ENCODE peak calls at places on chromosomes 5 and 9, in seven cellular contexts. One of them, this sample, is unnamed.

GRCh38 chr5:33781286-33781685 is 110.5 kb downstream of the ADAMTS12 start:
- DNase-seq in thoracic aorta: no peak
- DNase-seq in transverse colon: no peak
- DNase-seq in CD8-positive, alpha-beta T cell: no peak
- DNase-seq in tibial nerve: no peak
- DNase-seq in nephron progenitor cell: no peak
- DNase-seq in upper lobe of right lung: no peak
- DNase-seq in this sample: no peak

GRCh38 chr9:100739208-100739607 is 161.3 kb downstream of the CAVIN4 start:
- DNase-seq in thoracic aorta: no peak
- DNase-seq in transverse colon: no peak
- DNase-seq in CD8-positive, alpha-beta T cell: no peak
- DNase-seq in tibial nerve: no peak
- DNase-seq in nephron progenitor cell: no peak
- DNase-seq in upper lobe of right lung: no peak
- DNase-seq in this sample: no peak

GRCh38 chr5:168179185-168179584 is 112.3 kb upstream of the WWC1 start:
- DNase-seq in thoracic aorta: no peak
- DNase-seq in transverse colon: no peak
- DNase-seq in CD8-positive, alpha-beta T cell: no peak
- DNase-seq in tibial nerve: no peak
- DNase-seq in nephron progenitor cell: no peak
- DNase-seq in upper lobe of right lung: no peak
- DNase-seq in this sample: no peak

GRCh38 chr9:124414612-124415011 is 630 bp downstream of the PSMB7 start:
- DNase-seq in thoracic aorta: no peak
- DNase-seq in transverse colon: no peak
- DNase-seq in CD8-positive, alpha-beta T cell: no peak
- DNase-seq in tibial nerve: no peak
- DNase-seq in nephron progenitor cell: no peak
- DNase-seq in upper lobe of right lung: no peak
- DNase-seq in this sample: no peak

GRCh38 chr5:59711316-59711715 is 182.2 kb downstream of the PDE4D start:
- DNase-seq in thoracic aorta: no peak
- DNase-seq in transverse colon: no peak
- DNase-seq in CD8-positive, alpha-beta T cell: no peak
- DNase-seq in tibial nerve: no peak
- DNase-seq in nephron progenitor cell: no peak
- DNase-seq in upper lobe of right lung: no peak
- DNase-seq in this sample: no peak

GRCh38 chr5:176810687-176811501 is 535 bp downstream of the UNC5A start:
- DNase-seq in thoracic aorta: no peak
- DNase-seq in transverse colon: no peak
- DNase-seq in CD8-positive, alpha-beta T cell: no peak
- DNase-seq in tibial nerve: no peak
- DNase-seq in nephron progenitor cell: no peak
- DNase-seq in upper lobe of right lung: no peak
- DNase-seq in this sample: no peak

GRCh38 chr9:79686381-79687130 is 114.8 kb downstream of the TLE4 start:
- DNase-seq in thoracic aorta: peak
- DNase-seq in transverse colon: no peak
- DNase-seq in CD8-positive, alpha-beta T cell: no peak
- DNase-seq in tibial nerve: no peak
- DNase-seq in nephron progenitor cell: no peak
- DNase-seq in upper lobe of right lung: no peak
- DNase-seq in this sample: no peak

GRCh38 chr9:130433168-130433946 is 11.4 kb upstream of the ASS1 start:
- DNase-seq in thoracic aorta: no peak
- DNase-seq in transverse colon: no peak
- DNase-seq in CD8-positive, alpha-beta T cell: peak
- DNase-seq in tibial nerve: no peak
- DNase-seq in nephron progenitor cell: peak
- DNase-seq in upper lobe of right lung: no peak
- DNase-seq in this sample: peak

GRCh38 chr9:126151671-126152050 is 175.0 kb upstream of the MVB12B start:
- DNase-seq in thoracic aorta: no peak
- DNase-seq in transverse colon: peak
- DNase-seq in CD8-positive, alpha-beta T cell: no peak
- DNase-seq in tibial nerve: no peak
- DNase-seq in nephron progenitor cell: no peak
- DNase-seq in upper lobe of right lung: peak
- DNase-seq in this sample: no peak

GRCh38 chr5:167624053-167624452 is 667.4 kb upstream of the WWC1 start:
- DNase-seq in thoracic aorta: no peak
- DNase-seq in transverse colon: no peak
- DNase-seq in CD8-positive, alpha-beta T cell: no peak
- DNase-seq in tibial nerve: no peak
- DNase-seq in nephron progenitor cell: no peak
- DNase-seq in upper lobe of right lung: no peak
- DNase-seq in this sample: no peak

GRCh38 chr5:96752341-96753016 is 55.3 kb downstream of the ERAP1 start:
- DNase-seq in thoracic aorta: no peak
- DNase-seq in transverse colon: no peak
- DNase-seq in CD8-positive, alpha-beta T cell: peak
- DNase-seq in tibial nerve: no peak
- DNase-seq in nephron progenitor cell: peak
- DNase-seq in upper lobe of right lung: no peak
- DNase-seq in this sample: no peak

GRCh38 chr5:62326302-62326701 is 20.3 kb downstream of the KIF2A start:
- DNase-seq in thoracic aorta: no peak
- DNase-seq in transverse colon: no peak
- DNase-seq in CD8-positive, alpha-beta T cell: no peak
- DNase-seq in tibial nerve: no peak
- DNase-seq in nephron progenitor cell: no peak
- DNase-seq in upper lobe of right lung: no peak
- DNase-seq in this sample: no peak

GRCh38 chr9:96219615-96220257 is 82.2 kb downstream of the HSD17B3 start:
- DNase-seq in thoracic aorta: peak
- DNase-seq in transverse colon: peak
- DNase-seq in CD8-positive, alpha-beta T cell: peak
- DNase-seq in tibial nerve: no peak
- DNase-seq in nephron progenitor cell: peak
- DNase-seq in upper lobe of right lung: peak
- DNase-seq in this sample: no peak

GRCh38 chr5:87121315-87122170 is 146.1 kb upstream of the RASA1 start:
- DNase-seq in thoracic aorta: peak
- DNase-seq in transverse colon: peak
- DNase-seq in CD8-positive, alpha-beta T cell: peak
- DNase-seq in tibial nerve: no peak
- DNase-seq in nephron progenitor cell: no peak
- DNase-seq in upper lobe of right lung: no peak
- DNase-seq in this sample: no peak

GRCh38 chr5:24222866-24223265 is 421.9 kb downstream of the CDH10 start:
- DNase-seq in thoracic aorta: no peak
- DNase-seq in transverse colon: no peak
- DNase-seq in CD8-positive, alpha-beta T cell: no peak
- DNase-seq in tibial nerve: no peak
- DNase-seq in nephron progenitor cell: no peak
- DNase-seq in upper lobe of right lung: no peak
- DNase-seq in this sample: no peak

GRCh38 chr5:24225051-24225450 is 419.7 kb downstream of the CDH10 start:
- DNase-seq in thoracic aorta: no peak
- DNase-seq in transverse colon: no peak
- DNase-seq in CD8-positive, alpha-beta T cell: no peak
- DNase-seq in tibial nerve: no peak
- DNase-seq in nephron progenitor cell: no peak
- DNase-seq in upper lobe of right lung: no peak
- DNase-seq in this sample: no peak

GRCh38 chr5:24226492-24226891 is 418.3 kb downstream of the CDH10 start:
- DNase-seq in thoracic aorta: no peak
- DNase-seq in transverse colon: no peak
- DNase-seq in CD8-positive, alpha-beta T cell: no peak
- DNase-seq in tibial nerve: no peak
- DNase-seq in nephron progenitor cell: no peak
- DNase-seq in upper lobe of right lung: no peak
- DNase-seq in this sample: no peak
- TF ChIP-seq CTCF in thoracic aorta: no peak
- TF ChIP-seq CTCF in transverse colon: no peak
- TF ChIP-seq CTCF in CD8-positive, alpha-beta T cell: no peak
- TF ChIP-seq CTCF in tibial nerve: no peak
- TF ChIP-seq CTCF in nephron progenitor cell: no peak
- TF ChIP-seq CTCF in upper lobe of right lung: no peak
- TF ChIP-seq CTCF in this sample: no peak

GRCh38 chr5:81760521-81760920 is 9.6 kb upstream of the SSBP2 start:
- DNase-seq in thoracic aorta: no peak
- DNase-seq in transverse colon: no peak
- DNase-seq in CD8-positive, alpha-beta T cell: no peak
- DNase-seq in tibial nerve: no peak
- DNase-seq in nephron progenitor cell: no peak
- DNase-seq in upper lobe of right lung: no peak
- DNase-seq in this sample: no peak
- TF ChIP-seq CTCF in thoracic aorta: no peak
- TF ChIP-seq CTCF in transverse colon: no peak
- TF ChIP-seq CTCF in CD8-positive, alpha-beta T cell: no peak
- TF ChIP-seq CTCF in tibial nerve: no peak
- TF ChIP-seq CTCF in nephron progenitor cell: no peak
- TF ChIP-seq CTCF in upper lobe of right lung: no peak
- TF ChIP-seq CTCF in this sample: no peak

GRCh38 chr5:81395262-81395661 is 1.3 kb upstream of the ACOT12 start:
- DNase-seq in thoracic aorta: no peak
- DNase-seq in transverse colon: no peak
- DNase-seq in CD8-positive, alpha-beta T cell: no peak
- DNase-seq in tibial nerve: no peak
- DNase-seq in nephron progenitor cell: no peak
- DNase-seq in upper lobe of right lung: no peak
- DNase-seq in this sample: no peak

GRCh38 chr5:81389015-81389414 is 4.9 kb downstream of the ACOT12 start:
- DNase-seq in thoracic aorta: no peak
- DNase-seq in transverse colon: no peak
- DNase-seq in CD8-positive, alpha-beta T cell: no peak
- DNase-seq in tibial nerve: no peak
- DNase-seq in nephron progenitor cell: no peak
- DNase-seq in upper lobe of right lung: no peak
- DNase-seq in this sample: no peak

GRCh38 chr5:81393783-81394718 is at the start of gene ACOT12:
- DNase-seq in thoracic aorta: no peak
- DNase-seq in transverse colon: no peak
- DNase-seq in CD8-positive, alpha-beta T cell: no peak
- DNase-seq in tibial nerve: no peak
- DNase-seq in nephron progenitor cell: peak
- DNase-seq in upper lobe of right lung: no peak
- DNase-seq in this sample: no peak

GRCh38 chr5:81397169-81397568 is 3.2 kb upstream of the ACOT12 start:
- DNase-seq in thoracic aorta: no peak
- DNase-seq in transverse colon: no peak
- DNase-seq in CD8-positive, alpha-beta T cell: no peak
- DNase-seq in tibial nerve: no peak
- DNase-seq in nephron progenitor cell: no peak
- DNase-seq in upper lobe of right lung: no peak
- DNase-seq in this sample: no peak

GRCh38 chr5:81393430-81393782 is 528 bp downstream of the ACOT12 start:
- DNase-seq in thoracic aorta: no peak
- DNase-seq in transverse colon: no peak
- DNase-seq in CD8-positive, alpha-beta T cell: no peak
- DNase-seq in tibial nerve: no peak
- DNase-seq in nephron progenitor cell: no peak
- DNase-seq in upper lobe of right lung: no peak
- DNase-seq in this sample: no peak
- TF ChIP-seq CTCF in thoracic aorta: no peak
- TF ChIP-seq CTCF in transverse colon: no peak
- TF ChIP-seq CTCF in CD8-positive, alpha-beta T cell: no peak
- TF ChIP-seq CTCF in tibial nerve: no peak
- TF ChIP-seq CTCF in nephron progenitor cell: no peak
- TF ChIP-seq CTCF in upper lobe of right lung: no peak
- TF ChIP-seq CTCF in this sample: no peak

GRCh38 chr5:111092062-111092853 is at the start of gene WDR36:
- DNase-seq in thoracic aorta: peak
- DNase-seq in transverse colon: peak
- DNase-seq in CD8-positive, alpha-beta T cell: peak
- DNase-seq in tibial nerve: peak
- DNase-seq in nephron progenitor cell: peak
- DNase-seq in upper lobe of right lung: peak
- DNase-seq in this sample: no peak
- TF ChIP-seq CTCF in thoracic aorta: no peak
- TF ChIP-seq CTCF in transverse colon: no peak
- TF ChIP-seq CTCF in CD8-positive, alpha-beta T cell: no peak
- TF ChIP-seq CTCF in tibial nerve: peak
- TF ChIP-seq CTCF in nephron progenitor cell: no peak
- TF ChIP-seq CTCF in upper lobe of right lung: no peak
- TF ChIP-seq CTCF in this sample: no peak

DNA sequence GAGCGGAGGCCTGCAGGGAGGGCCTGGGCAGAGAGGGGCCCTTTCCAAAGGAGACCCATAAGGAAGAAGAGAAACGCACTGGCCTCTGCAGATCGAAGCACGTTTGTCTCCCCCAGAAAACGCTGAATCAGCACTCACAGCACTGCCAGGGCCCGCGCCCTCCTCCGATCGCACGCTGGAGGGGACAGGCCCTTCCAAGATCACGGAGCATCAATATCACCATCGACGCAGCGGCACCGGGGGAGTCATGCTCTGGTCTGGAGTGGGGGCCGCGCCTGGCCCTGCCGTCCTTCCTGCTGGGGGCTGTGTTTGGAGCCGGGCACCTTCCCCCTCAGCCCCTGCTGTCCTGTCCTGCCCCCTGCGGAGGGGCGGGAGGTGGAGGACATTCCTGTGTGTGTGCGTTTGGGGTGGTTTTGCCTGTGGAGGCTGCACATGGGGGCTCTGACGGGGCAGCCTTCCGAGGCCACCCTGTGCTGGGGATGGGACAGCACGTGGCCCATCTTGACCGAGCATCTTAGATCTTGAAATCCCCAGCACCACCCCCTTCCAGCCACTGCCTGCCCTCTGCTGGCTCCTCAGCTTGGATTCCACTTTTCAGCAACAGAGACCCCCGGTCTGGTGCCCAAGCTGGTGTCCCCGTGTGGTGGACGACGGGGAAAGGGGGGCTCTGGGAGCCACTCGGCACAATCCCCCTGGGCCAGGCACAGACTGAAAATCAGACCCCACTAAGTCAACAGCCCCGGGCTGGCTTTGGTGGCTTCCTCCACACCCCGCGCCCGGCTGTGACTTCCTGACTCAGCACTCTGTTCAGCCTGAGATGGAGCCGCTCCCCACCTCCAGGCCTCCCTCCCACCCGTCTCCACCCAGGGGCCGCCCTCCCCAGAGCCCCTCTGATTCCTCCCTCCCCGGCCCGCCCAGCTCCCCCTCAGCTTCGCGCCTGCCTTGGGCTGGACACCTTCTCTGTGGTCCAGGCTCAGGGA is 8.3 kb downstream of the TMEM250 start:
- DNase-seq in thoracic aorta: no peak
- DNase-seq in transverse colon: no peak
- DNase-seq in CD8-positive, alpha-beta T cell: no peak
- DNase-seq in tibial nerve: no peak
- DNase-seq in nephron progenitor cell: no peak
- DNase-seq in upper lobe of right lung: no peak
- DNase-seq in this sample: no peak
- TF ChIP-seq CTCF in thoracic aorta: no peak
- TF ChIP-seq CTCF in transverse colon: no peak
- TF ChIP-seq CTCF in CD8-positive, alpha-beta T cell: no peak
- TF ChIP-seq CTCF in tibial nerve: peak
- TF ChIP-seq CTCF in nephron progenitor cell: no peak
- TF ChIP-seq CTCF in upper lobe of right lung: peak
- TF ChIP-seq CTCF in this sample: peak